ENCODE peak calls at places on chromosome 15, in six cellular contexts. One of them, this sample, is unnamed.

GRCh38 chr15:37106490-37107001 is 6.2 kb upstream of the MEIS2 start:
- DNase-seq in T-helper 2 cell: no peak
- DNase-seq in iPS-NIHi11: no peak
- DNase-seq in iris pigment epithelial cell: no peak
- DNase-seq in CD8-positive, alpha-beta memory T cell: no peak
- DNase-seq in glutamatergic neuron: peak; percentile 68
- DNase-seq in this sample: no peak

GRCh38 chr15:88396382-88396781 is 70.8 kb downstream of the MRPL46 start:
- DNase-seq in glutamatergic neuron: peak; percentile 33
- DNase-seq in iris pigment epithelial cell: no peak
- DNase-seq in iPS-NIHi11: peak; percentile 27
- DNase-seq in T-helper 2 cell: no peak
- DNase-seq in CD8-positive, alpha-beta memory T cell: no peak
- DNase-seq in this sample: no peak

GRCh38 chr15:76575177-76576078 is 238.9 kb downstream of the ISL2 start:
- DNase-seq in CD8-positive, alpha-beta memory T cell: no peak
- DNase-seq in T-helper 2 cell: no peak
- DNase-seq in glutamatergic neuron: no peak
- DNase-seq in iris pigment epithelial cell: peak; percentile 26
- DNase-seq in iPS-NIHi11: no peak
- DNase-seq in this sample: no peak

GRCh38 chr15:60969658-60970057 is 259.4 kb downstream of the RORA start:
- DNase-seq in glutamatergic neuron: no peak
- DNase-seq in T-helper 2 cell: no peak
- DNase-seq in iPS-NIHi11: no peak
- DNase-seq in iris pigment epithelial cell: no peak
- DNase-seq in CD8-positive, alpha-beta memory T cell: no peak
- DNase-seq in this sample: no peak

GRCh38 chr15:50493625-50494024 is 52.8 kb downstream of the USP50 start:
- DNase-seq in iris pigment epithelial cell: no peak
- DNase-seq in glutamatergic neuron: no peak
- DNase-seq in T-helper 2 cell: no peak
- DNase-seq in iPS-NIHi11: no peak
- DNase-seq in CD8-positive, alpha-beta memory T cell: no peak
- DNase-seq in this sample: no peak

GRCh38 chr15:37682304-37682703 is 252.1 kb upstream of the TMCO5A start:
- DNase-seq in iris pigment epithelial cell: peak; percentile 19
- DNase-seq in iPS-NIHi11: peak; percentile 45
- DNase-seq in glutamatergic neuron: no peak
- DNase-seq in CD8-positive, alpha-beta memory T cell: no peak
- DNase-seq in T-helper 2 cell: no peak
- DNase-seq in this sample: no peak

GRCh38 chr15:62895139-62895866 is 147.2 kb upstream of the TPM1 start:
- DNase-seq in CD8-positive, alpha-beta memory T cell: no peak
- DNase-seq in glutamatergic neuron: no peak
- DNase-seq in iPS-NIHi11: no peak
- DNase-seq in T-helper 2 cell: no peak
- DNase-seq in iris pigment epithelial cell: peak; percentile 87
- DNase-seq in this sample: no peak

GRCh38 chr15:93485922-93486327 is 396.9 kb upstream of the RGMA start:
- DNase-seq in glutamatergic neuron: no peak
- DNase-seq in iris pigment epithelial cell: no peak
- DNase-seq in CD8-positive, alpha-beta memory T cell: no peak
- DNase-seq in T-helper 2 cell: no peak
- DNase-seq in iPS-NIHi11: no peak
- DNase-seq in this sample: no peak

GRCh38 chr15:93029613-93030429 is 59.2 kb downstream of the RGMA start:
- DNase-seq in iris pigment epithelial cell: peak; percentile 35
- DNase-seq in T-helper 2 cell: no peak
- DNase-seq in glutamatergic neuron: peak; percentile 22
- DNase-seq in CD8-positive, alpha-beta memory T cell: no peak
- DNase-seq in iPS-NIHi11: peak; percentile 38
- DNase-seq in this sample: no peak

This sample was measured in stimulated activated effector memory CD8-positive, alpha-beta T cell treated with anti-CD3 and anti-CD28 coated beads, Interleukin-12 subunit alpha, Interleukin-12 subunit beta, amount 100 ng/mL, for 72 hours.